ENCODE peak calls at places on chromosomes 2 and 18, in four cellular contexts. O is K562, H is GM12878, V is HepG2. W is an unnamed sample.

GRCh38 chr2:237227190-237227988 is 141.7 kb downstream of the COPS8 start:
- DNase-seq in O (no peak), H (no peak), V (no peak), W (peak)

GRCh38 chr2:188437537-188437936 is 145.9 kb downstream of the GULP1 start:
- DNase-seq in O (no peak), H (no peak), V (no peak), W (no peak)

GRCh38 chr2:128682266-128682665 is 363.6 kb upstream of the HS6ST1 start:
- DNase-seq in O (no peak), H (no peak), V (no peak), W (no peak)

GRCh38 chr2:61639721-61640120 is 101.6 kb upstream of the XPO1 start:
- DNase-seq in O (no peak), H (no peak), V (no peak), W (no peak)

GRCh38 chr18:5058768-5059539 is 138.1 kb downstream of the AKAIN1 start:
- DNase-seq in O (no peak), H (peak), V (no peak), W (no peak)

GRCh38 chr18:70293166-70293565 is 4.3 kb downstream of the SOCS6 start:
- DNase-seq in O (peak), H (no peak), V (no peak), W (no peak)

GRCh38 chr2:163736433-163737168 is 793 bp upstream of the FIGN start:
- DNase-seq in O (no peak), H (no peak), V (peak), W (peak)

GRCh38 chr2:128170776-128171175 is 79.8 kb downstream of the UGGT1 start:
- DNase-seq in O (no peak), H (no peak), V (no peak), W (no peak)

GRCh38 chr18:68874361-68874760 is 76.5 kb downstream of the CCDC102B start:
- DNase-seq in O (no peak), H (no peak), V (no peak), W (no peak)

GRCh38 chr2:186197955-186198354 is 288.1 kb upstream of the ZC3H15 start:
- DNase-seq in O (no peak), H (no peak), V (no peak), W (no peak)

GRCh38 chr18:72762505-72763122 is 105.2 kb downstream of the NETO1 start:
- DNase-seq in O (peak), H (peak), V (peak), W (peak)

GRCh38 chr2:29134933-29135332 is 19.7 kb downstream of the CLIP4 start:
- DNase-seq in O (no peak), H (no peak), V (no peak), W (no peak)

GRCh38 chr2:238924496-238925195 is 76.8 kb downstream of the TWIST2 start:
- DNase-seq in O (no peak), H (no peak), V (no peak), W (no peak)
- TF ChIP-seq JUNB in O (no peak), H (no peak), V (no peak), W (no peak)

DNA sequence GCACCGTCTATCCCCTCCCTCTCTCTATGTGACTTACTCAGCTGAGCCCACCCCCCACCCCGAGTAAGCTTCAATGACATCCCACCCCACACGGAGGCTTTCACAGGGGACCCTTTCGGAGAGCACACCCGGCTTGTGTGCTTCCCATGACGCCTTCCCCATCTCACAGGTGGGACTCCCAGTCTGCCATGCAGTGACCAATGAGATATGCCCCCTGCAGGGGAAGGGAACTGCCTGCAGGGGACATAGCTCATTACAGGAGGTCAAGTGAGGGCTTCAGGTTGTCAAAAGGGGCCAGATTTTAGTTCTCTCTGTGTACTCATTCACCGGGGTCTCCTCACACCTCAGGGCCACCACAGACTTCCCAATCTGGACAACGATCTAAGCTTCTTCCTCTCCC is 112.6 kb downstream of the GAREM1 start:
- DNase-seq in O (no peak), H (no peak), V (no peak), W (no peak)
- TF ChIP-seq BHLHE40 in O (no peak), H (no peak), V (no peak), W (no peak)

GRCh38 chr2:161580426-161580825 is 43.8 kb upstream of the SLC4A10 start:
- DNase-seq in O (no peak), H (no peak), V (no peak), W (no peak)
- TF ChIP-seq JUNB in O (no peak), H (no peak), V (no peak), W (no peak)

DNA sequence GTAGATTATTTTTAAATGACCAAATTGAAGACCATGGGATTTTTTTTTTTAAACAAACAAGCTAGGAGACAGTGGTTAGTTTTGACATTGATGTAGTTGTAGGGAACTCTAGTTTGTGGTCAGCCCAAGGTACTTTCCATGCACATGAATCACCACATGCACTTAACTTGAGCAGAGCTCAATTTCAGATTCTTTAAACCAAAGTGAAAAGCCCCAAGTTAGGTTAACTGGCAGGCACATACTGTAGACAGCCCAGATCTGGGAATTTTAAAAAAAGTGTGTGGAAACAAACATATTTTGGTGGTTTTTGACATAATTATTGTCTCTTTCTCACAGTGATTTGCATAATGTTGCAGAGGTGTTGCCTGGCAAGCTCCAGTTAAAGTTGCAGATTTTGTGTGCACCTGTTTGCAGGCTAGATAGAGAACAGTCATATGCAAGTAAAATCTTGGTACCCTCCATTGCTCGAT is 88.4 kb downstream of the BCL2L11 start:
- DNase-seq in O (no peak), H (peak), V (no peak), W (no peak)
- TF ChIP-seq BHLHE40 in O (no peak), H (peak), V (no peak), W (no peak)

DNA sequence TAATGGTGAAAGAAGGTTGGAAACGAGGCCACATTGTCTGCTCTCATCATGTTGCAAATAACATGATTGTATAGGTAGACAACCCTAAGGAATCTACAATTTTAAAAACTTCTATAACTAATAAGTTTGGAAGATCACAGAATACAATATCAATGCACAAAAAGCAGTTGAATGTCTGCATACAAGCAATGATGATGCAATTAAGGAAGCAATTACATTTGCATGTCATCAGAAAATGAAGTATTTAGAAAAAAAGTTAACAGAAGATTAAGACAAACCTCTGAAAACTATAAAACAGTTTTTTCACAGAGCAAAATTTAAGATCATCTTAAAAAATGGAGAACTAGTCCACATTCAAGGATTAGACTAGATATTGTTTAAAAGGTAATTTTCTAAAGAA is 181.1 kb downstream of the METTL4 start:
- DNase-seq in O (no peak), H (no peak), V (no peak), W (no peak)
- TF ChIP-seq JUNB in O (no peak), H (no peak), V (no peak), W (no peak)

GRCh38 chr2:17506736-17507616 is 11.3 kb downstream of the RAD51AP2 start:
- DNase-seq in O (peak), H (no peak), V (no peak), W (no peak)
- TF ChIP-seq BHLHE40 in O (no peak), H (no peak), V (no peak), W (no peak)

DNA sequence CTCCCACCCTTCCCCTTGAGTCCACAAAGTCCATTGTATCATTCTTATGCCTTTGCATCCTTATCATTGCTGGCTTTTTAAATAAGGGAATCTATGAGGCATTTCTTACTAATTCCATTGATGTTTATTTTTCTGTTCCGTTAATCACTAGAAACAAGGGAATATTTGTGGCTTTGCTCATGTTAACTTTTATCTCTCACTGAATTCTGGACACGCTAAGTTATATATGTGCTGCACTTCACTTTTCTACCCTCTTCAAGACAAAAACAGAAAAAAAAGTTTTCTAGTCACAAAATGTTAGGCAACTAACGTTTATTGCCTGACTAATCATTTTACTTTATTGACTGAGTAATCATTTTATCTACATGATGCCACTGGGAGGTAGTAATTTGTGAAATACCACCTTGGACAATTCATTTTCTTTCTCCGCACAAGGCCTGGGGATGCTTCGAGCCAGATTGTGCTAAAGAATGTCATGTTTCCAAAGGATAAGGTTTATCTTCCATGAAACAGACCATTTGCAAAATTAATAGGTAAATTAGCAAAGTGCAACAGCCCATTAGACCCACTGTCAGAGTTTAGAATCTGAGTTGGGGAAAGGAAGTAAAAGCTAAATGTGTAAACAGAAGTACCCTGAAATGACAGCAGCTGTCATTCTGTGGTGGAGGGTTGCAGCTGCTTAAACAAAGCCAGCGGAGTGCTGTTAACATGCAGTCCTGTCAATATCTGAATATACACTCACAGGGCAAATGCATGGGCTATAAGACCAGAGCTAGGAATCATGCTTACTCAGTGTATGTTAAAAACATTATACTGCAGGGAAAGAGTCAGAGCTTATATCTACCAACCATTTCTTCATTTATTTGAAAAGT is 658.7 kb downstream of the CNTNAP5 start:
- DNase-seq in O (no peak), H (no peak), V (no peak), W (no peak)
- TF ChIP-seq JUNB in O (no peak), H (no peak), V (no peak), W (no peak)

GRCh38 chr2:231919341-231920035 is 6.7 kb downstream of the NPPC start:
- DNase-seq in O (no peak), H (no peak), V (no peak), W (no peak)
- TF ChIP-seq BHLHE40 in O (no peak), H (no peak), V (no peak), W (no peak)

DNA sequence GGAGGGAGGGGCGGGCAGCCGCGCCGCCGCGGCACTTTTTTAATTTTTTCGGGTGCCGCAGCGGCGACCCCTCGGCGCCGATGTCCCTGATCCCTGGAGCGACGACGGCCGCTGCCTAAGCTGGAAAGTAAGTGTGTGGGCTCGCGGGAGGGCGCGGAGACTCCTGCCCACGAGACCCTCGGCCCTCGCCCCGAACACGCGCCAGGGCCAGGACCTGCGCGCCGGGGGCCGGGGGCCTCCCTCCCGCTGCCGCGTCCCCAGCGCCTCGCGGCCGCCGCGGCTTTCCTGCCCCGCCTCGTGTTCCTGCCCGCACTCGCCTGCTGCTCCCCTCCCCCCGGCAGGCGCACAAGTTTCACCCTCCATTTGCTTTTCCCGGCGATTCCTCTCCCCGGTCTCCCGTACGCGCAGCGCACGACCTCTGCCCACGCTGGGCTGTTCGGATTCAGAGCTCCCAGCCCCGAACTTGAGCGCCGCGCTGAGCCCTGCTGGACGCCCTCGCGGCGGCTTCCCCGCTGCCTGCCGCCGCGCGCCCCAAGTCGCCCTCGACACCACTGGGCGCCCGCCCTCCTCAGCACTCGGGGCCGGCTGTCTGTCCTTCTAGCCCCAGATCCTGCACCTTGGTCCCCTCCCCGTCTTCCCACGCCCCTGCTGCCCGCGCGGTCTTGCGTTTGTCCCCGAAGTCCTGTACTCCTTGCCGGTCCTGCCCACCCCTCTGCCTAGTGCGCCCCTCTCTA is 507 bp downstream of the PKP4 start:
- DNase-seq in O (peak), H (no peak), V (peak), W (peak)
- TF ChIP-seq JUNB in O (no peak), H (no peak), V (no peak), W (no peak)

W was measured in A549.